ENCODE peak calls at places on chromosomes 2 and 18, in nine cellular contexts. One of them, this sample, is unnamed.

GRCh38 chr2:144382848-144383247 is 137.1 kb downstream of the ZEB2 start:
- DNase-seq in hepatocyte: no peak
- DNase-seq in CD4-positive, alpha-beta T cell: no peak
- DNase-seq in neural progenitor cell: no peak
- DNase-seq in SK-N-MC: no peak
- DNase-seq in neuronal stem cell: no peak
- DNase-seq in breast epithelium: no peak
- DNase-seq in fibroblast of lung: no peak
- DNase-seq in sigmoid colon: no peak
- DNase-seq in this sample: no peak

GRCh38 chr2:39719317-39719716 is 53.6 kb downstream of the TMEM178A start:
- DNase-seq in hepatocyte: no peak
- DNase-seq in CD4-positive, alpha-beta T cell: no peak
- DNase-seq in neural progenitor cell: no peak
- DNase-seq in SK-N-MC: no peak
- DNase-seq in neuronal stem cell: no peak
- DNase-seq in breast epithelium: peak; percentile 84
- DNase-seq in fibroblast of lung: no peak
- DNase-seq in sigmoid colon: no peak
- DNase-seq in this sample: no peak

GRCh38 chr18:26089247-26090129 is 925 bp downstream of the SS18 start:
- DNase-seq in hepatocyte: peak; percentile 33
- DNase-seq in CD4-positive, alpha-beta T cell: no peak
- DNase-seq in neural progenitor cell: peak; percentile 52
- DNase-seq in SK-N-MC: no peak
- DNase-seq in neuronal stem cell: peak; percentile 35
- DNase-seq in breast epithelium: no peak
- DNase-seq in fibroblast of lung: peak; percentile 49
- DNase-seq in sigmoid colon: no peak
- DNase-seq in this sample: no peak

GRCh38 chr18:8034674-8035073 is 467.6 kb downstream of the PTPRM start:
- DNase-seq in hepatocyte: no peak
- DNase-seq in CD4-positive, alpha-beta T cell: no peak
- DNase-seq in neural progenitor cell: no peak
- DNase-seq in SK-N-MC: no peak
- DNase-seq in neuronal stem cell: no peak
- DNase-seq in breast epithelium: no peak
- DNase-seq in fibroblast of lung: no peak
- DNase-seq in sigmoid colon: no peak
- DNase-seq in this sample: no peak

GRCh38 chr2:148532049-148532428 is 112.5 kb upstream of the EPC2 start:
- DNase-seq in hepatocyte: no peak
- DNase-seq in CD4-positive, alpha-beta T cell: no peak
- DNase-seq in neural progenitor cell: no peak
- DNase-seq in SK-N-MC: no peak
- DNase-seq in neuronal stem cell: no peak
- DNase-seq in breast epithelium: no peak
- DNase-seq in fibroblast of lung: no peak
- DNase-seq in sigmoid colon: no peak
- DNase-seq in this sample: no peak

GRCh38 chr2:106020821-106021316 is 173.2 kb downstream of the UXS1 start:
- DNase-seq in hepatocyte: no peak
- DNase-seq in CD4-positive, alpha-beta T cell: no peak
- DNase-seq in neural progenitor cell: peak; percentile 20
- DNase-seq in SK-N-MC: no peak
- DNase-seq in neuronal stem cell: no peak
- DNase-seq in breast epithelium: no peak
- DNase-seq in fibroblast of lung: no peak
- DNase-seq in sigmoid colon: no peak
- DNase-seq in this sample: no peak

GRCh38 chr2:73053316-73054114 is 18.0 kb downstream of the SFXN5 start:
- DNase-seq in hepatocyte: no peak
- DNase-seq in CD4-positive, alpha-beta T cell: no peak
- DNase-seq in neural progenitor cell: no peak
- DNase-seq in SK-N-MC: no peak
- DNase-seq in neuronal stem cell: no peak
- DNase-seq in breast epithelium: no peak
- DNase-seq in fibroblast of lung: peak; percentile 45
- DNase-seq in sigmoid colon: no peak
- DNase-seq in this sample: no peak

GRCh38 chr18:21672868-21673267 is 31.7 kb downstream of the ABHD3 start:
- DNase-seq in hepatocyte: peak; percentile 83
- DNase-seq in CD4-positive, alpha-beta T cell: no peak
- DNase-seq in neural progenitor cell: no peak
- DNase-seq in SK-N-MC: no peak
- DNase-seq in neuronal stem cell: no peak
- DNase-seq in breast epithelium: peak; percentile 54
- DNase-seq in fibroblast of lung: peak; percentile 18
- DNase-seq in sigmoid colon: no peak
- DNase-seq in this sample: no peak

GRCh38 chr2:118535171-118535817 is 312.2 kb downstream of the EN1 start:
- DNase-seq in hepatocyte: no peak
- DNase-seq in CD4-positive, alpha-beta T cell: no peak
- DNase-seq in neural progenitor cell: no peak
- DNase-seq in SK-N-MC: no peak
- DNase-seq in neuronal stem cell: no peak
- DNase-seq in breast epithelium: no peak
- DNase-seq in fibroblast of lung: no peak
- DNase-seq in sigmoid colon: no peak
- DNase-seq in this sample: no peak

GRCh38 chr2:81658227-81658626 is 1353.7 kb upstream of the LRRTM1 start:
- DNase-seq in hepatocyte: no peak
- DNase-seq in CD4-positive, alpha-beta T cell: no peak
- DNase-seq in neural progenitor cell: no peak
- DNase-seq in SK-N-MC: no peak
- DNase-seq in neuronal stem cell: no peak
- DNase-seq in breast epithelium: no peak
- DNase-seq in fibroblast of lung: no peak
- DNase-seq in sigmoid colon: no peak
- DNase-seq in this sample: no peak

GRCh38 chr2:112867701-112868631 is 31.4 kb upstream of the IL1B start:
- DNase-seq in hepatocyte: no peak
- DNase-seq in CD4-positive, alpha-beta T cell: no peak
- DNase-seq in neural progenitor cell: no peak
- DNase-seq in SK-N-MC: no peak
- DNase-seq in neuronal stem cell: no peak
- DNase-seq in breast epithelium: no peak
- DNase-seq in fibroblast of lung: no peak
- DNase-seq in sigmoid colon: no peak
- DNase-seq in this sample: no peak

DNA sequence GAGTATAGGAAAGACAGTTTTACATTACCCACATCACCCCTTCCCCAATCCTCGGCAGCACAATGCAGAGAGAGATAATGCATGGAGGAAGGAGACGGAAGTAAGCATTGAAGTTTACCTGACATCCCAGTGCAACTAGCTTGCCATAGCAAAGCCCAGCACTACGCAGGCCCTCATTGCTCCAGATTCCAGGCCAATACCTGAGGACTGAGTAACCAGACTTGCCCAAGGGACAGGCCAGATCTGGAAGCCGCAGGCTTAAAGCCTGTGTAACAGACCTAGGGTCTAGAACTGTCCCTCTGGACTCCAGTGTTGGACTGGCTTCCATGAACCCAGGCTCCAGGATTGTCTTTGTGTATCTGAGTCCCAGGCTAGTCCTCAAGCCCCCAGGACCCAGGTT is 17.6 kb downstream of the SERPINB4 start:
- DNase-seq in hepatocyte: no peak
- DNase-seq in CD4-positive, alpha-beta T cell: no peak
- DNase-seq in neural progenitor cell: no peak
- DNase-seq in SK-N-MC: no peak
- DNase-seq in neuronal stem cell: no peak
- DNase-seq in breast epithelium: no peak
- DNase-seq in fibroblast of lung: no peak
- DNase-seq in sigmoid colon: no peak
- DNase-seq in this sample: no peak
- H3K9me3 ChIP-seq in hepatocyte: peaks cover 14% of the 10 kb centered on the region
- H3K9me3 ChIP-seq in CD4-positive, alpha-beta T cell: peaks cover 27% of the 10 kb centered on the region
- H3K9me3 ChIP-seq in neural progenitor cell: no peaks in the 10 kb centered on the region
- H3K9me3 ChIP-seq in SK-N-MC: no peaks in the 10 kb centered on the region
- H3K9me3 ChIP-seq in neuronal stem cell: peaks cover 18% of the 10 kb centered on the region
- H3K9me3 ChIP-seq in breast epithelium: peaks cover 21% of the 10 kb centered on the region
- H3K9me3 ChIP-seq in fibroblast of lung: no peaks in the 10 kb centered on the region
- H3K9me3 ChIP-seq in sigmoid colon: peaks cover 3% of the 10 kb centered on the region
- H3K9me3 ChIP-seq in this sample: peaks cover 3% of the 10 kb centered on the region

GRCh38 chr2:3968736-3969135 is 265.4 kb downstream of the DCDC2C start:
- DNase-seq in hepatocyte: no peak
- DNase-seq in CD4-positive, alpha-beta T cell: no peak
- DNase-seq in neural progenitor cell: no peak
- DNase-seq in SK-N-MC: no peak
- DNase-seq in neuronal stem cell: no peak
- DNase-seq in breast epithelium: no peak
- DNase-seq in fibroblast of lung: no peak
- DNase-seq in sigmoid colon: no peak
- DNase-seq in this sample: no peak
- H3K9me3 ChIP-seq in hepatocyte: no peaks in the 10 kb centered on the region
- H3K9me3 ChIP-seq in CD4-positive, alpha-beta T cell: no peaks in the 10 kb centered on the region
- H3K9me3 ChIP-seq in neural progenitor cell: no peaks in the 10 kb centered on the region
- H3K9me3 ChIP-seq in SK-N-MC: no peaks in the 10 kb centered on the region
- H3K9me3 ChIP-seq in neuronal stem cell: peaks cover 14% of the 10 kb centered on the region
- H3K9me3 ChIP-seq in breast epithelium: no peaks in the 10 kb centered on the region
- H3K9me3 ChIP-seq in fibroblast of lung: peaks cover 9% of the 10 kb centered on the region
- H3K9me3 ChIP-seq in sigmoid colon: no peaks in the 10 kb centered on the region
- H3K9me3 ChIP-seq in this sample: no peaks in the 10 kb centered on the region

DNA sequence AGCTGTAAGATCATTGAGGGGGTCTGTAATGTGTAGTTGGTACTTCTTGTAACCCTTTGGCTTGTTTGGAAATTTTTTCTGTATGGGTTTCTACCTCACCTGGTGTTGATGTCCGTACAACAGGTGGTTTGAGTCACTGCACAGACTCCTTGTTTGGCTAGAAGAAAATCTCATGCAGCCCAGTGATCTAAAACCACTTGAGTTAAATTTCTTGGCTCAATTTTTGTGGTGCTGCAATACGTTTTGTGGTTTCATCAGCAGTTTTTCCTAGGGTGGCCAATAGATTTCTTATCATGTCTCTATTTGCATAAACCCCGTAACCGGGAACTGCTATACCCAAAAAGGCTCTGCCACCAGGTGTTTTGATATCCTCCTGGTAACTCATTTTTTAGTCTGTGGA is 43.4 kb downstream of the CERS6 start:
- DNase-seq in hepatocyte: no peak
- DNase-seq in CD4-positive, alpha-beta T cell: no peak
- DNase-seq in neural progenitor cell: no peak
- DNase-seq in SK-N-MC: no peak
- DNase-seq in neuronal stem cell: no peak
- DNase-seq in breast epithelium: no peak
- DNase-seq in fibroblast of lung: no peak
- DNase-seq in sigmoid colon: no peak
- DNase-seq in this sample: no peak
- H3K9me3 ChIP-seq in hepatocyte: no peaks in the 10 kb centered on the region
- H3K9me3 ChIP-seq in CD4-positive, alpha-beta T cell: no peaks in the 10 kb centered on the region
- H3K9me3 ChIP-seq in neural progenitor cell: no peaks in the 10 kb centered on the region
- H3K9me3 ChIP-seq in SK-N-MC: no peaks in the 10 kb centered on the region
- H3K9me3 ChIP-seq in neuronal stem cell: no peaks in the 10 kb centered on the region
- H3K9me3 ChIP-seq in breast epithelium: no peaks in the 10 kb centered on the region
- H3K9me3 ChIP-seq in fibroblast of lung: no peaks in the 10 kb centered on the region
- H3K9me3 ChIP-seq in sigmoid colon: no peaks in the 10 kb centered on the region
- H3K9me3 ChIP-seq in this sample: no peaks in the 10 kb centered on the region

GRCh38 chr18:24373331-24373730 is 24.3 kb downstream of the OSBPL1A start:
- DNase-seq in hepatocyte: no peak
- DNase-seq in CD4-positive, alpha-beta T cell: no peak
- DNase-seq in neural progenitor cell: no peak
- DNase-seq in SK-N-MC: no peak
- DNase-seq in neuronal stem cell: no peak
- DNase-seq in breast epithelium: no peak
- DNase-seq in fibroblast of lung: peak; percentile 66
- DNase-seq in sigmoid colon: no peak
- DNase-seq in this sample: no peak

GRCh38 chr18:24369420-24369819 is 28.2 kb downstream of the OSBPL1A start:
- DNase-seq in hepatocyte: no peak
- DNase-seq in CD4-positive, alpha-beta T cell: no peak
- DNase-seq in neural progenitor cell: no peak
- DNase-seq in SK-N-MC: no peak
- DNase-seq in neuronal stem cell: no peak
- DNase-seq in breast epithelium: no peak
- DNase-seq in fibroblast of lung: no peak
- DNase-seq in sigmoid colon: no peak
- DNase-seq in this sample: no peak

GRCh38 chr18:24372279-24372678 is 25.3 kb downstream of the OSBPL1A start:
- DNase-seq in hepatocyte: no peak
- DNase-seq in CD4-positive, alpha-beta T cell: no peak
- DNase-seq in neural progenitor cell: no peak
- DNase-seq in SK-N-MC: no peak
- DNase-seq in neuronal stem cell: no peak
- DNase-seq in breast epithelium: no peak
- DNase-seq in fibroblast of lung: no peak
- DNase-seq in sigmoid colon: no peak
- DNase-seq in this sample: no peak

GRCh38 chr18:24368749-24369148 is 28.9 kb downstream of the OSBPL1A start:
- DNase-seq in hepatocyte: no peak
- DNase-seq in CD4-positive, alpha-beta T cell: no peak
- DNase-seq in neural progenitor cell: no peak
- DNase-seq in SK-N-MC: no peak
- DNase-seq in neuronal stem cell: no peak
- DNase-seq in breast epithelium: no peak
- DNase-seq in fibroblast of lung: no peak
- DNase-seq in sigmoid colon: no peak
- DNase-seq in this sample: no peak

GRCh38 chr18:24370120-24370519 is 27.5 kb downstream of the OSBPL1A start:
- DNase-seq in hepatocyte: no peak
- DNase-seq in CD4-positive, alpha-beta T cell: no peak
- DNase-seq in neural progenitor cell: no peak
- DNase-seq in SK-N-MC: no peak
- DNase-seq in neuronal stem cell: no peak
- DNase-seq in breast epithelium: no peak
- DNase-seq in fibroblast of lung: no peak
- DNase-seq in sigmoid colon: no peak
- DNase-seq in this sample: no peak
- H3K9me3 ChIP-seq in hepatocyte: no peaks in the 10 kb centered on the region
- H3K9me3 ChIP-seq in CD4-positive, alpha-beta T cell: no peaks in the 10 kb centered on the region
- H3K9me3 ChIP-seq in neural progenitor cell: no peaks in the 10 kb centered on the region
- H3K9me3 ChIP-seq in SK-N-MC: no peaks in the 10 kb centered on the region
- H3K9me3 ChIP-seq in neuronal stem cell: no peaks in the 10 kb centered on the region
- H3K9me3 ChIP-seq in breast epithelium: no peaks in the 10 kb centered on the region
- H3K9me3 ChIP-seq in fibroblast of lung: no peaks in the 10 kb centered on the region
- H3K9me3 ChIP-seq in sigmoid colon: no peaks in the 10 kb centered on the region
- H3K9me3 ChIP-seq in this sample: no peaks in the 10 kb centered on the region

GRCh38 chr18:35248429-35248828 is 7.6 kb downstream of the ZNF397 start:
- DNase-seq in hepatocyte: no peak
- DNase-seq in CD4-positive, alpha-beta T cell: no peak
- DNase-seq in neural progenitor cell: no peak
- DNase-seq in SK-N-MC: no peak
- DNase-seq in neuronal stem cell: no peak
- DNase-seq in breast epithelium: no peak
- DNase-seq in fibroblast of lung: no peak
- DNase-seq in sigmoid colon: no peak
- DNase-seq in this sample: no peak
- H3K9me3 ChIP-seq in hepatocyte: peaks cover 2% of the 10 kb centered on the region
- H3K9me3 ChIP-seq in CD4-positive, alpha-beta T cell: peaks cover 10% of the 10 kb centered on the region
- H3K9me3 ChIP-seq in neural progenitor cell: no peaks in the 10 kb centered on the region
- H3K9me3 ChIP-seq in SK-N-MC: peaks cover 36% of the 10 kb centered on the region
- H3K9me3 ChIP-seq in neuronal stem cell: peaks cover 9% of the 10 kb centered on the region
- H3K9me3 ChIP-seq in breast epithelium: no peaks in the 10 kb centered on the region
- H3K9me3 ChIP-seq in fibroblast of lung: peaks cover 3% of the 10 kb centered on the region
- H3K9me3 ChIP-seq in sigmoid colon: no peaks in the 10 kb centered on the region
- H3K9me3 ChIP-seq in this sample: peaks cover 4% of the 10 kb centered on the region

DNA sequence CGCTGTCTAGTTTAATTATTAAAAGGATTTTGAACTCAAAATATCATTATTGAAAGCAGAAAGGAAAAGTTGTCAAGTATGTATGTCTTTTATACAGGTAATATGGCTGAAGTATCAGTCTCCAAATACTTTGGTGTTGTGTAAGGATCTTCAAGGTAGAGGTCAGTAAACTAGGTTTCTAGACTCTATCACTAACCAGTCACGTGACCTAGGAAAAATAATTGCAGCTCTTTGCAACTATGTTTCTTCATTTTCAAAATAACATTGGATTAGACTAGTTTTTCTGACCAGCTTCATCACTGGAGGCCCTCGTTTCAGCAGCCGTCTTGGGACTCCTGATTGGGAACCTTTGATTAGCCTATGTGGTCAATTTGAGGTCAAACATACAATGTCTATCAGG is 21.4 kb upstream of the MTX2 start:
- DNase-seq in hepatocyte: no peak
- DNase-seq in CD4-positive, alpha-beta T cell: no peak
- DNase-seq in neural progenitor cell: no peak
- DNase-seq in SK-N-MC: no peak
- DNase-seq in neuronal stem cell: no peak
- DNase-seq in breast epithelium: no peak
- DNase-seq in fibroblast of lung: no peak
- DNase-seq in sigmoid colon: no peak
- DNase-seq in this sample: no peak
- H3K9me3 ChIP-seq in hepatocyte: no peaks in the 10 kb centered on the region
- H3K9me3 ChIP-seq in CD4-positive, alpha-beta T cell: no peaks in the 10 kb centered on the region
- H3K9me3 ChIP-seq in neural progenitor cell: no peaks in the 10 kb centered on the region
- H3K9me3 ChIP-seq in SK-N-MC: no peaks in the 10 kb centered on the region
- H3K9me3 ChIP-seq in neuronal stem cell: no peaks in the 10 kb centered on the region
- H3K9me3 ChIP-seq in breast epithelium: no peaks in the 10 kb centered on the region
- H3K9me3 ChIP-seq in fibroblast of lung: no peaks in the 10 kb centered on the region
- H3K9me3 ChIP-seq in sigmoid colon: no peaks in the 10 kb centered on the region
- H3K9me3 ChIP-seq in this sample: no peaks in the 10 kb centered on the region